ENCODE peak calls at places on chromosomes 6 and 20, in seven cellular contexts. One of them, this sample, is unnamed.

GRCh38 chr6:162698004-162698403 is 29.6 kb downstream of the PRKN start:
- DNase-seq in PC-3: no peak
- DNase-seq in fibroblast of lung: no peak
- DNase-seq in hepatocyte: no peak
- DNase-seq in neural progenitor cell: no peak
- DNase-seq in H1: no peak
- DNase-seq in A673: no peak
- DNase-seq in this sample: no peak

GRCh38 chr6:153994811-153995210 is 44.2 kb upstream of the OPRM1 start:
- DNase-seq in PC-3: no peak
- DNase-seq in fibroblast of lung: no peak
- DNase-seq in hepatocyte: no peak
- DNase-seq in neural progenitor cell: no peak
- DNase-seq in H1: no peak
- DNase-seq in A673: no peak
- DNase-seq in this sample: no peak

GRCh38 chr6:10511477-10511876 is 9.7 kb upstream of the GCNT2 start:
- DNase-seq in PC-3: peak; percentile 53
- DNase-seq in fibroblast of lung: peak; percentile 37
- DNase-seq in hepatocyte: peak; percentile 28
- DNase-seq in neural progenitor cell: no peak
- DNase-seq in H1: no peak
- DNase-seq in A673: no peak
- DNase-seq in this sample: no peak

GRCh38 chr6:11432091-11432490 is 105.5 kb upstream of the TMEM170B start:
- DNase-seq in PC-3: no peak
- DNase-seq in fibroblast of lung: no peak
- DNase-seq in hepatocyte: no peak
- DNase-seq in neural progenitor cell: no peak
- DNase-seq in H1: no peak
- DNase-seq in A673: no peak
- DNase-seq in this sample: no peak

GRCh38 chr6:56478202-56478601 is 164.5 kb downstream of the DST start:
- DNase-seq in PC-3: no peak
- DNase-seq in fibroblast of lung: no peak
- DNase-seq in hepatocyte: no peak
- DNase-seq in neural progenitor cell: no peak
- DNase-seq in H1: no peak
- DNase-seq in A673: no peak
- DNase-seq in this sample: no peak

GRCh38 chr20:10171864-10172751 is 46.5 kb upstream of the SNAP25 start:
- DNase-seq in PC-3: peak; percentile 60
- DNase-seq in fibroblast of lung: peak; percentile 64
- DNase-seq in hepatocyte: peak; percentile 67
- DNase-seq in neural progenitor cell: peak; percentile 63
- DNase-seq in H1: no peak
- DNase-seq in A673: peak; percentile 69
- DNase-seq in this sample: peak; percentile 40

GRCh38 chr20:23586735-23587525 is 18.6 kb upstream of the CST9L start:
- DNase-seq in PC-3: no peak
- DNase-seq in fibroblast of lung: no peak
- DNase-seq in hepatocyte: peak; percentile 1
- DNase-seq in neural progenitor cell: no peak
- DNase-seq in H1: no peak
- DNase-seq in A673: no peak
- DNase-seq in this sample: no peak

GRCh38 chr20:32535316-32535952 is 49.7 kb downstream of the NOL4L start:
- DNase-seq in PC-3: no peak
- DNase-seq in fibroblast of lung: no peak
- DNase-seq in hepatocyte: no peak
- DNase-seq in neural progenitor cell: peak; percentile 47
- DNase-seq in H1: no peak
- DNase-seq in A673: no peak
- DNase-seq in this sample: no peak

GRCh38 chr20:61105395-61105794 is 146.7 kb upstream of the CDH4 start:
- DNase-seq in PC-3: no peak
- DNase-seq in fibroblast of lung: no peak
- DNase-seq in hepatocyte: no peak
- DNase-seq in neural progenitor cell: no peak
- DNase-seq in H1: no peak
- DNase-seq in A673: no peak
- DNase-seq in this sample: no peak

GRCh38 chr20:54510546-54511129 is 35.2 kb downstream of the DOK5 start:
- DNase-seq in PC-3: no peak
- DNase-seq in fibroblast of lung: peak; percentile 38
- DNase-seq in hepatocyte: no peak
- DNase-seq in neural progenitor cell: peak; percentile 49
- DNase-seq in H1: no peak
- DNase-seq in A673: no peak
- DNase-seq in this sample: no peak

GRCh38 chr6:167096991-167097390 is 25.9 kb upstream of the CCR6 start:
- DNase-seq in PC-3: no peak
- DNase-seq in fibroblast of lung: no peak
- DNase-seq in hepatocyte: no peak
- DNase-seq in neural progenitor cell: no peak
- DNase-seq in H1: no peak
- DNase-seq in A673: no peak
- DNase-seq in this sample: no peak
- TF ChIP-seq CTCF in PC-3: no peak
- TF ChIP-seq CTCF in fibroblast of lung: no peak
- TF ChIP-seq CTCF in hepatocyte: no peak
- TF ChIP-seq CTCF in neural progenitor cell: no peak
- TF ChIP-seq CTCF in H1: no peak
- TF ChIP-seq CTCF in A673: no peak
- TF ChIP-seq CTCF in this sample: no peak

GRCh38 chr20:1897965-1898464 is 2.8 kb downstream of the SIRPA start:
- DNase-seq in PC-3: no peak
- DNase-seq in fibroblast of lung: no peak
- DNase-seq in hepatocyte: no peak
- DNase-seq in neural progenitor cell: no peak
- DNase-seq in H1: no peak
- DNase-seq in A673: no peak
- DNase-seq in this sample: no peak
- TF ChIP-seq EZH2 in PC-3: no peak
- TF ChIP-seq EZH2 in fibroblast of lung: no peak
- TF ChIP-seq EZH2 in hepatocyte: no peak
- TF ChIP-seq EZH2 in neural progenitor cell: no peak
- TF ChIP-seq EZH2 in H1: no peak
- TF ChIP-seq EZH2 in A673: no peak
- TF ChIP-seq EZH2 in this sample: no peak

GRCh38 chr6:109179507-109179906 is 84.2 kb downstream of the CEP57L1 start:
- DNase-seq in PC-3: no peak
- DNase-seq in fibroblast of lung: no peak
- DNase-seq in hepatocyte: no peak
- DNase-seq in neural progenitor cell: no peak
- DNase-seq in H1: no peak
- DNase-seq in A673: no peak
- DNase-seq in this sample: no peak

GRCh38 chr6:109184638-109185037 is 89.3 kb downstream of the CEP57L1 start:
- DNase-seq in PC-3: no peak
- DNase-seq in fibroblast of lung: no peak
- DNase-seq in hepatocyte: no peak
- DNase-seq in neural progenitor cell: no peak
- DNase-seq in H1: no peak
- DNase-seq in A673: no peak
- DNase-seq in this sample: no peak

GRCh38 chr6:109182590-109182989 is 87.3 kb downstream of the CEP57L1 start:
- DNase-seq in PC-3: no peak
- DNase-seq in fibroblast of lung: no peak
- DNase-seq in hepatocyte: no peak
- DNase-seq in neural progenitor cell: no peak
- DNase-seq in H1: no peak
- DNase-seq in A673: no peak
- DNase-seq in this sample: no peak

GRCh38 chr6:109186012-109186411 is 90.7 kb downstream of the CEP57L1 start:
- DNase-seq in PC-3: peak; percentile 34
- DNase-seq in fibroblast of lung: no peak
- DNase-seq in hepatocyte: no peak
- DNase-seq in neural progenitor cell: no peak
- DNase-seq in H1: no peak
- DNase-seq in A673: no peak
- DNase-seq in this sample: no peak

GRCh38 chr6:109183109-109183508 is 87.8 kb downstream of the CEP57L1 start:
- DNase-seq in PC-3: peak; percentile 24
- DNase-seq in fibroblast of lung: no peak
- DNase-seq in hepatocyte: no peak
- DNase-seq in neural progenitor cell: no peak
- DNase-seq in H1: peak; percentile 0
- DNase-seq in A673: no peak
- DNase-seq in this sample: no peak
- TF ChIP-seq CTCF in PC-3: peak; percentile 62
- TF ChIP-seq CTCF in fibroblast of lung: no peak
- TF ChIP-seq CTCF in hepatocyte: no peak
- TF ChIP-seq CTCF in neural progenitor cell: no peak
- TF ChIP-seq CTCF in H1: no peak
- TF ChIP-seq CTCF in A673: no peak
- TF ChIP-seq CTCF in this sample: no peak

DNA sequence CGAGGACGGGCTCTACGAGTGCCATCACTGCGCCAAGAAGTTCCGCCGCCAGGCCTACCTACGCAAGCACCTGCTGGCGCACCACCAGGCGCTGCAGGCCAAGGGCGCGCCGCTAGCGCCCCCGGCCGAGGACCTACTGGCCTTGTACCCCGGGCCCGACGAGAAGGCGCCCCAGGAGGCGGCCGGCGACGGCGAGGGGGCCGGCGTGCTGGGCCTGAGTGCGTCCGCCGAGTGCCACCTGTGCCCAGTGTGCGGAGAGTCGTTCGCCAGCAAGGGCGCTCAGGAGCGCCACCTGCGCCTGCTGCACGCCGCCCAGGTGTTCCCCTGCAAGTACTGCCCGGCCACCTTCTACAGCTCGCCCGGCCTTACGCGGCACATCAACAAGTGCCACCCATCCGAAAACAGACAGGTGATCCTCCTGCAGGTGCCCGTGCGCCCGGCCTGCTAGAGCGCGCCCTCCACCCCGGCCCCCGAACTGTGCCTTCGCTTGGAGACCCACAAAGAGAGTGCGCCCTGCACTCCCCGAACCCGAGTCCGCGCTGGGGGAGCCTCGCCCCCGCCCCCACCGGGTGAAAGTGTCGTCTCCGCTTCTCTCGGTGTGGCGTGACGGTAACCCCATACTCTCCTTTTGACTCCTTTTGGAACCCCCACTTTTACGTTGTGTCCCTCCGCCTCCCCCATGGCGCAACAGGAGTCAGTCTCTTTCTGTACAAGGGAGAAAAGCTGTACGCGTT is 1.6 kb downstream of the INSM1 start:
- DNase-seq in PC-3: peak; percentile 33
- DNase-seq in fibroblast of lung: no peak
- DNase-seq in hepatocyte: peak; percentile 17
- DNase-seq in neural progenitor cell: peak; percentile 65
- DNase-seq in H1: no peak
- DNase-seq in A673: no peak
- DNase-seq in this sample: no peak
- TF ChIP-seq EZH2 in PC-3: peak; percentile 72
- TF ChIP-seq EZH2 in fibroblast of lung: peak; percentile 61
- TF ChIP-seq EZH2 in hepatocyte: peak; percentile 72
- TF ChIP-seq EZH2 in neural progenitor cell: peak; percentile 99
- TF ChIP-seq EZH2 in H1: peak; percentile 83
- TF ChIP-seq EZH2 in A673: peak; percentile 88
- TF ChIP-seq EZH2 in this sample: no peak

GRCh38 chr6:155152211-155153076 is 111.4 kb upstream of the CLDN20 start:
- DNase-seq in PC-3: no peak
- DNase-seq in fibroblast of lung: no peak
- DNase-seq in hepatocyte: no peak
- DNase-seq in neural progenitor cell: peak; percentile 69
- DNase-seq in H1: peak; percentile 63
- DNase-seq in A673: peak; percentile 31
- DNase-seq in this sample: no peak
- TF ChIP-seq CTCF in PC-3: no peak
- TF ChIP-seq CTCF in fibroblast of lung: peak; percentile 20
- TF ChIP-seq CTCF in hepatocyte: no peak
- TF ChIP-seq CTCF in neural progenitor cell: peak; percentile 63
- TF ChIP-seq CTCF in H1: peak; percentile 83
- TF ChIP-seq CTCF in A673: peak; percentile 49
- TF ChIP-seq CTCF in this sample: no peak

DNA sequence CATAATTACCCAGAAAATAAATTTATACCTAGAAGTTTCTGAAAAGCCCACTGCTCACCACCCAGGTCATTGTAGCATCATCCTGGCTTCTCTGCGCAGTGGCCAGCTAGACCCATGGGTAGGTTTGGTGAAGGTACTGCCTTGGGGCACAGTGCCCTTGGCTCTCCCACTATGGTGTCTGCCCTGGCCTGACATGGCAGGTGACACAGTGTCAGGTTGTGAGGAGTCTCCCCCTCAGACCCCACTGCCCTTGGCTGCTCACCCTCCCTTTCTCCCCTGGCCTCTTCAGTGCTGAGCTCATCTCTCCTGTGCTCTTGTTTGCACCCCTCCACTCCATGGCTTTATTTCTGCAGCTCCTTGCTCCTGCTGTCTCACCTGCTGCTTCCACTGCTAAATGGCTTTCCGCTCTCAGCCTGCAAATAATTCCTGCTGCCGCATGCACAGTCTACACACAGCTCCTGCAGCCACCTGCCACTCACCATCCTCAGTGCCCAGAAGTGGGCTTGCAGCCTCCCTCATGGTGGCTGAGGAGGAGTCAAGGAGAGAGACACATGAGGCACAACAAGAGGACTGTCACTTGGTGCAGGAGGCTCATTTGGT is 313.4 kb upstream of the MOCS1 start:
- DNase-seq in PC-3: no peak
- DNase-seq in fibroblast of lung: no peak
- DNase-seq in hepatocyte: no peak
- DNase-seq in neural progenitor cell: no peak
- DNase-seq in H1: no peak
- DNase-seq in A673: no peak
- DNase-seq in this sample: no peak
- TF ChIP-seq EZH2 in PC-3: no peak
- TF ChIP-seq EZH2 in fibroblast of lung: no peak
- TF ChIP-seq EZH2 in hepatocyte: no peak
- TF ChIP-seq EZH2 in neural progenitor cell: no peak
- TF ChIP-seq EZH2 in H1: no peak
- TF ChIP-seq EZH2 in A673: no peak
- TF ChIP-seq EZH2 in this sample: no peak

GRCh38 chr6:81450180-81450579 is 302.3 kb downstream of the TENT5A start:
- DNase-seq in PC-3: peak; percentile 8
- DNase-seq in fibroblast of lung: peak; percentile 80
- DNase-seq in hepatocyte: peak; percentile 37
- DNase-seq in neural progenitor cell: no peak
- DNase-seq in H1: no peak
- DNase-seq in A673: peak; percentile 24
- DNase-seq in this sample: no peak
- TF ChIP-seq CTCF in PC-3: peak; percentile 22
- TF ChIP-seq CTCF in fibroblast of lung: no peak
- TF ChIP-seq CTCF in hepatocyte: peak; percentile 26
- TF ChIP-seq CTCF in neural progenitor cell: no peak
- TF ChIP-seq CTCF in H1: no peak
- TF ChIP-seq CTCF in A673: peak; percentile 29
- TF ChIP-seq CTCF in this sample: no peak

GRCh38 chr6:73487473-73487872 is 25.9 kb downstream of the MTO1 start:
- DNase-seq in PC-3: no peak
- DNase-seq in fibroblast of lung: no peak
- DNase-seq in hepatocyte: no peak
- DNase-seq in neural progenitor cell: no peak
- DNase-seq in H1: no peak
- DNase-seq in A673: no peak
- DNase-seq in this sample: no peak

GRCh38 chr6:73491371-73491770 is 29.5 kb downstream of the EEF1A1 start:
- DNase-seq in PC-3: no peak
- DNase-seq in fibroblast of lung: peak; percentile 12
- DNase-seq in hepatocyte: no peak
- DNase-seq in neural progenitor cell: no peak
- DNase-seq in H1: no peak
- DNase-seq in A673: no peak
- DNase-seq in this sample: no peak
- TF ChIP-seq EZH2 in PC-3: no peak
- TF ChIP-seq EZH2 in fibroblast of lung: no peak
- TF ChIP-seq EZH2 in hepatocyte: no peak
- TF ChIP-seq EZH2 in neural progenitor cell: no peak
- TF ChIP-seq EZH2 in H1: no peak
- TF ChIP-seq EZH2 in A673: no peak
- TF ChIP-seq EZH2 in this sample: no peak

This sample was measured in PC-9.